ENCODE peak calls at places on chromosomes 3 and 15, in four cellular contexts. One of them, this sample, is unnamed.

GRCh38 chr3:23659274-23659673 is 146.5 kb upstream of the UBE2E1 start:
- DNase-seq in GM12865: peak
- DNase-seq in WERI-Rb-1: no peak
- DNase-seq in uterus: no peak
- DNase-seq in this sample: no peak

GRCh38 chr3:71512000-71512399 is 71.5 kb downstream of the FOXP1 start:
- DNase-seq in GM12865: peak
- DNase-seq in WERI-Rb-1: no peak
- DNase-seq in uterus: no peak
- DNase-seq in this sample: no peak

GRCh38 chr3:3170998-3171397 is 8.5 kb downstream of the CRBN start:
- DNase-seq in GM12865: peak
- DNase-seq in WERI-Rb-1: no peak
- DNase-seq in uterus: no peak
- DNase-seq in this sample: peak

GRCh38 chr3:72310028-72310987 is 525.4 kb upstream of the PROK2 start:
- DNase-seq in GM12865: peak
- DNase-seq in WERI-Rb-1: no peak
- DNase-seq in uterus: peak
- DNase-seq in this sample: peak

GRCh38 chr15:51267714-51268105 is 70.7 kb downstream of the CYP19A1 start:
- DNase-seq in GM12865: no peak
- DNase-seq in WERI-Rb-1: no peak
- DNase-seq in uterus: no peak
- DNase-seq in this sample: no peak

GRCh38 chr15:43977072-43977884 is 150.5 kb downstream of the WDR76 start:
- DNase-seq in GM12865: peak
- DNase-seq in WERI-Rb-1: no peak
- DNase-seq in uterus: no peak
- DNase-seq in this sample: no peak

GRCh38 chr3:182369861-182370260 is 423.4 kb upstream of the ATP11B start:
- DNase-seq in GM12865: no peak
- DNase-seq in WERI-Rb-1: no peak
- DNase-seq in uterus: no peak
- DNase-seq in this sample: no peak

GRCh38 chr3:178735032-178735674 is 198.9 kb downstream of the KCNMB2 start:
- DNase-seq in GM12865: no peak
- DNase-seq in WERI-Rb-1: no peak
- DNase-seq in uterus: no peak
- DNase-seq in this sample: no peak

GRCh38 chr15:57485869-57486268 is 105.8 kb upstream of the MYZAP start:
- DNase-seq in GM12865: no peak
- DNase-seq in WERI-Rb-1: no peak
- DNase-seq in uterus: no peak
- DNase-seq in this sample: peak

GRCh38 chr3:190534386-190534785 is 20.5 kb downstream of the IL1RAP start:
- DNase-seq in GM12865: no peak
- DNase-seq in WERI-Rb-1: no peak
- DNase-seq in uterus: no peak
- DNase-seq in this sample: no peak

GRCh38 chr15:62469874-62470688 is 305.0 kb upstream of the C2CD4B start:
- DNase-seq in GM12865: no peak
- DNase-seq in WERI-Rb-1: no peak
- DNase-seq in uterus: peak
- DNase-seq in this sample: peak

GRCh38 chr15:36008719-36009118 is 462.8 kb upstream of the DPH6 start:
- DNase-seq in GM12865: no peak
- DNase-seq in WERI-Rb-1: no peak
- DNase-seq in uterus: no peak
- DNase-seq in this sample: no peak

GRCh38 chr3:108185536-108185935 is 36.7 kb downstream of the IFT57 start:
- DNase-seq in GM12865: no peak
- DNase-seq in WERI-Rb-1: no peak
- DNase-seq in uterus: no peak
- DNase-seq in this sample: no peak

GRCh38 chr15:92884459-92884812 is 15.7 kb upstream of the CHD2 start:
- DNase-seq in GM12865: no peak
- DNase-seq in WERI-Rb-1: no peak
- DNase-seq in uterus: no peak
- DNase-seq in this sample: no peak

GRCh38 chr3:194328080-194328571 is 23.0 kb downstream of the CPN2 start:
- DNase-seq in GM12865: peak
- DNase-seq in WERI-Rb-1: no peak
- DNase-seq in uterus: no peak
- DNase-seq in this sample: peak

GRCh38 chr3:42071720-42072582 is 19.2 kb upstream of the TRAK1 start:
- DNase-seq in GM12865: peak
- DNase-seq in WERI-Rb-1: peak
- DNase-seq in uterus: peak
- DNase-seq in this sample: peak

GRCh38 chr15:90871097-90871715 is 2.8 kb downstream of the FURIN start:
- DNase-seq in GM12865: peak
- DNase-seq in WERI-Rb-1: peak
- DNase-seq in uterus: peak
- DNase-seq in this sample: no peak

DNA sequence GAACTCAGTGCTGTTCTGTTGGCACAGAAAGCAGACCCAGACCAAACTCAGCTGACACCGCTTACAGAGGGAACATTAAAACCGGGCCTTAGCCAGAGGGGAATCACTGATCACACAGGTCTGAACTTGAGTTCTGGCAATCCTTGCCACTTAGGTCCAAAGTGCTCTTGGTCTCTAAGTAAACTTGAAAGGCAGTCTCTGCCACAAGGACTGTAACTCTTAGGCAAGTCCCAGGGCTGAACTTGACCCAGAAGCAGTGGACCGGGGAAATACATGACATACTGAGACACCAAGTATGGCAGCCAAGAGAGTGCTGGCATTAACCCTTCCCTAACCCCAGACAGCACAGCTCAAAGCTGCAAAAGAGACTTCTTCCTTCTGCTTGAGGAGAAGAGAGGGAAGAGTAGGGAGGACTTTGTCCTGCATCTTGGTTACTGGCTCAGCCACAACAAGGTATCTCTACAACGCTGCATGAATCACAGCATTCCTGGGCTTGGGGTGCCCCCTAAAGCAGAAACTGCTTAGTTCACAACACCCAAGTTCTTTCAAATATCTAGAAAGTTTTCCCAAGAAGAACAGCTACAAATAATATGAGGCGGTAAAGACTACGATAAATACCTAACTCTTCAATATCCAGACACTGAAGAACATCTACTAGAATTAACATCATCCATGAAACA is 32.5 kb downstream of the NAALADL2 start:
- DNase-seq in GM12865: no peak
- DNase-seq in WERI-Rb-1: peak
- DNase-seq in uterus: no peak
- DNase-seq in this sample: peak
- TF ChIP-seq CTCF in GM12865: no peak
- TF ChIP-seq CTCF in WERI-Rb-1: peak
- TF ChIP-seq CTCF in uterus: no peak
- TF ChIP-seq CTCF in this sample: no peak

DNA sequence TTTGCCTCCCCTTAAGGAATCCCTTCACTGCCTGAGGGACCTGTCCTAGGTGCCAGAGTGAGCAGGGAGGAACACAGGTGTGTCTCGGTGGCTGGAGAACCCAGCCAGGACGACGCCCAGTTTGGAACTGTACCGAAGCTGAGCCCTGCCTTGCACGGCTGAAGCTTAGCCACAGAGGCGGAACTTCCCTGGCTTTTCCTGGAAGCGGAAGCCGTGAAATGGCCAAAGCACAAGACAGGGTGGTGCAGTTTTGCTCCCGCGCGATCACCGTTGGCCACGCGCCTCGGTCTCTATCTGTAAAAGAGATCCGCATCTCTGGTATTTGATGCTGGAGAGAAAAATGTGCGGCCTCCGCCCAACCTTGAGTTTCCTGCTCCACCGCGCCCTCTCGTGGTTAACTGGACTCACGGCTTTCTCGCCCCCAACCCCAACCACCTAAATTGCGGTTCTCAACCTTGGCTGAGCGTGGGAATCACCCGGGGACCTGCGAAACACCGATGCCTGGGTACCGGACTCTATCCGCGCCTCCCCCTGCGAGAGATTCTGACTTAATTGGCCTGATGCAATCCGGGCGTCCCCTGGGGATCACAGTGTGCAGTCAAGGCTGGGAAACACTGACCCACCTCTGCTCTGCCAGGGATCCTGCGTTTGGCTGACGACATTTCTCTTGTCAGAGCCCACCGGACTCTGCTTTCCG is 70.7 kb upstream of the ABHD2 start:
- DNase-seq in GM12865: peak
- DNase-seq in WERI-Rb-1: peak
- DNase-seq in uterus: peak
- DNase-seq in this sample: peak
- H3K4me3 ChIP-seq in GM12865: no peak
- H3K4me3 ChIP-seq in WERI-Rb-1: peak
- H3K4me3 ChIP-seq in uterus: peak
- H3K4me3 ChIP-seq in this sample: peak

DNA sequence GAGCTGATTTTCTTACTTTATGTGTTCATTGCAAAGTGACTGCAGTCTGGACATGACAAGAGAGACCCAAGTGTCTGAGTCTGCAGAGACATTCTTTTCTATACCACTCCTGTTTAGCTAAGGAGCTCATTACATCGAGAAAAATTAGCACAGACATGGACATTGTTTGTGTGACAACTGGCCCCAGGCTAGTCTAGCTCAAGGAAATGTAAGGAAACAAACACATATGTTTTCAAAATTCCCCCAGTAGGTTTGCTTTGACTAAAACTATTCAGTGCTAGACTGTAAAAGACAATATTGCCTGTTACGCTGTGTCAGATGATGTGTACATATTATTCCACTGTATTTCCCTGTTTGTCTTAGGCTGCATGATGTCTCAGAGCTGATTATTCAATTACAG is 40.9 kb downstream of the TPRG1 start:
- DNase-seq in GM12865: no peak
- DNase-seq in WERI-Rb-1: no peak
- DNase-seq in uterus: no peak
- DNase-seq in this sample: no peak
- TF ChIP-seq CTCF in GM12865: no peak
- TF ChIP-seq CTCF in WERI-Rb-1: no peak
- TF ChIP-seq CTCF in uterus: no peak
- TF ChIP-seq CTCF in this sample: no peak

GRCh38 chr3:61594978-61595687 is 33.8 kb downstream of the PTPRG start:
- DNase-seq in GM12865: no peak
- DNase-seq in WERI-Rb-1: no peak
- DNase-seq in uterus: no peak
- DNase-seq in this sample: peak
- H3K4me3 ChIP-seq in GM12865: no peak
- H3K4me3 ChIP-seq in WERI-Rb-1: no peak
- H3K4me3 ChIP-seq in uterus: no peak
- H3K4me3 ChIP-seq in this sample: no peak

GRCh38 chr15:80087104-80087503 is 27.6 kb downstream of the ZFAND6 start:
- DNase-seq in GM12865: no peak
- DNase-seq in WERI-Rb-1: no peak
- DNase-seq in uterus: no peak
- DNase-seq in this sample: no peak
- TF ChIP-seq CTCF in GM12865: no peak
- TF ChIP-seq CTCF in WERI-Rb-1: no peak
- TF ChIP-seq CTCF in uterus: no peak
- TF ChIP-seq CTCF in this sample: peak

GRCh38 chr15:25436707-25437106 is 2.1 kb downstream of the UBE3A start:
- DNase-seq in GM12865: no peak
- DNase-seq in WERI-Rb-1: no peak
- DNase-seq in uterus: no peak
- DNase-seq in this sample: no peak
- H3K4me3 ChIP-seq in GM12865: peak
- H3K4me3 ChIP-seq in WERI-Rb-1: no peak
- H3K4me3 ChIP-seq in uterus: no peak
- H3K4me3 ChIP-seq in this sample: peak

DNA sequence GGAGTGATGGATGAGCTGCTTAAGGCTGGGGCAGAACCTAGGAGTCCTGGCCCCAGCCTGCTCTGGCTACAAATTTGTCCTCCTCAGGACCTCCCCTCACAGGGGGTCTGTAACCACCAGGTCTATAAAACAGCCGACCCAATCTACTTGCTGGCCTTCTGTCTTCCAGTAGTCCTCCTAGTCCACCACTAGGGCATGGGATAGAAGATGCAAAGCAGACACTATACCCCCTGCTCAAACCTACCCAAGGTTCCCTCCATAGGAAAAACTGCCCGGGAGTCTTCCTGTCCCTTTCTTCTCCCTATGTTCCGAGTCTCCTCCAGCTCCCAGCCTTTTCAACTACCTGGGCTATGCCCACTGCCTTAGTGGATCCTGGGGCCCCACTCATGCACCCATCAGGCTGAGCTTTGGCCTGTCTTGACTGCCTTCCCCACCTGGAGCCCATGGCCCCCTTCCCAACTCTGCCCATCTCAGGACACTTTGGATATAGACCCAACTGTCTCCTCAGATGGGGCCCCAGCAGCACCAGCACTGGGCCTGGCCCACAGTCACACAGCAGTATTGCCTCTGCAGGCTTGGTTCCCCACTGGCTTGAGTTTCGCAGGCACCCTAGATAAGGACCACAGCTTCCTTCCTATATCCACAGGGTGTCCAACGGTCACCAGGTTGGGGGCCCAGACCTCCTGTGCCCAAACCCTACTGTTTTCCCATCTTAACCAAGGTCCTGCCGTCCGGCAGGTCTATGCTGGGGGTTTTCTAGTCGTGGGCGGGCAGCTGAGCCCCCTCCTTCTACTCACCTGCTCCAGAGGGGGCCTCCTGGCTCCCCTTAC is 1.1 kb downstream of the HYAL3 start:
- DNase-seq in GM12865: peak
- DNase-seq in WERI-Rb-1: no peak
- DNase-seq in uterus: peak
- DNase-seq in this sample: no peak
- TF ChIP-seq CTCF in GM12865: no peak
- TF ChIP-seq CTCF in WERI-Rb-1: no peak
- TF ChIP-seq CTCF in uterus: no peak
- TF ChIP-seq CTCF in this sample: peak

GRCh38 chr3:158103956-158104338 is 2.3 kb downstream of the SHOX2 start:
- DNase-seq in GM12865: no peak
- DNase-seq in WERI-Rb-1: no peak
- DNase-seq in uterus: no peak
- DNase-seq in this sample: no peak
- H3K4me3 ChIP-seq in GM12865: no peak
- H3K4me3 ChIP-seq in WERI-Rb-1: no peak
- H3K4me3 ChIP-seq in uterus: no peak
- H3K4me3 ChIP-seq in this sample: peak

This sample was measured in fibroblast of pulmonary artery.